ENCODE peak calls at places on chromosome 14, in ten cellular contexts. S is tibial artery; L is NCI-H774; P is G401; R is stimulated activated CD4-positive, alpha-beta T cell treated with anti-CD3 and anti-CD28 coated beads, Interleukin-4, amount 100 ng/mL, for 4 hours; Q is GM13977; E is colonic mucosa; T is fibroblast of mammary gland; Y is glutamatergic neuron; B is GM10248. F is an unnamed sample.

GRCh38 chr14:74548881-74549280 is 55.3 kb downstream of the ISCA2 start:
- DNase-seq in S (peak; percentile 97), L (no peak), P (no peak), R (no peak), Q (no peak), E (no peak), T (peak; percentile 71), Y (no peak), B (no peak), F (peak; percentile 97)

GRCh38 chr14:25237845-25238244 is 187.9 kb upstream of the STXBP6 start:
- DNase-seq in S (no peak), L (no peak), P (no peak), R (no peak), Q (no peak), E (peak; percentile 28), T (peak; percentile 7), Y (peak; percentile 25), B (no peak), F (no peak)

GRCh38 chr14:96588410-96589249 is 86.4 kb downstream of the PAPOLA start:
- DNase-seq in S (no peak), L (no peak), P (no peak), R (no peak), Q (no peak), E (no peak), T (no peak), Y (no peak), B (no peak), F (no peak)

GRCh38 chr14:94000267-94000666 is 3.2 kb downstream of the CCDC197 start:
- DNase-seq in S (no peak), L (no peak), P (no peak), R (no peak), Q (no peak), E (no peak), T (no peak), Y (no peak), B (no peak), F (no peak)

GRCh38 chr14:22885975-22886374 is 3.0 kb downstream of the REM2 start:
- DNase-seq in S (peak; percentile 63), L (no peak), P (no peak), R (no peak), Q (no peak), E (no peak), T (no peak), Y (no peak), B (no peak), F (no peak)

GRCh38 chr14:38208825-38209562 is 1.3 kb downstream of the SSTR1 start:
- DNase-seq in S (no peak), L (no peak), P (no peak), R (no peak), Q (no peak), E (peak; percentile 83), T (peak; percentile 53), Y (peak; percentile 78), B (no peak), F (peak; percentile 83)

GRCh38 chr14:104724407-104724980 is 465 bp downstream of the ADSS1 start:
- DNase-seq in S (peak; percentile 90), L (peak; percentile 21), P (no peak), R (peak; percentile 37), Q (peak; percentile 47), E (peak; percentile 63), T (peak; percentile 20), Y (no peak), B (no peak), F (no peak)

GRCh38 chr14:64654072-64654899 is 49.9 kb upstream of the PLEKHG3 start:
- DNase-seq in S (no peak), L (peak; percentile 12), P (no peak), R (no peak), Q (peak; percentile 31), E (no peak), T (peak; percentile 95), Y (no peak), B (no peak), F (peak; percentile 92)

GRCh38 chr14:61188936-61189808 is 92.0 kb downstream of the TMEM30B start:
- DNase-seq in S (peak; percentile 83), L (no peak), P (no peak), R (no peak), Q (peak; percentile 77), E (peak; percentile 28), T (peak; percentile 70), Y (peak; percentile 74), B (peak; percentile 69), F (peak; percentile 62)

GRCh38 chr14:31987691-31988090 is 89.4 kb upstream of the ARHGAP5 start:
- DNase-seq in S (no peak), L (no peak), P (no peak), R (no peak), Q (no peak), E (no peak), T (no peak), Y (no peak), B (no peak), F (no peak)

GRCh38 chr14:73712071-73712506 is 2.1 kb downstream of the PNMA1 start:
- DNase-seq in S (no peak), L (no peak), P (peak; percentile 61), R (no peak), Q (peak; percentile 15), E (no peak), T (no peak), Y (no peak), B (no peak), F (no peak)

GRCh38 chr14:54219281-54220121 is 177.3 kb upstream of the CDKN3 start:
- DNase-seq in S (no peak), L (no peak), P (peak; percentile 64), R (no peak), Q (no peak), E (no peak), T (peak; percentile 46), Y (peak; percentile 33), B (peak; percentile 32), F (peak; percentile 67)

GRCh38 chr14:76490735-76491134 is 114.8 kb downstream of the ESRRB start:
- DNase-seq in S (no peak), L (no peak), P (no peak), R (no peak), Q (peak; percentile 47), E (no peak), T (no peak), Y (peak; percentile 53), B (peak; percentile 37), F (no peak)

GRCh38 chr14:50831704-50832130 is 755 bp upstream of the NIN start:
- DNase-seq in S (no peak), L (no peak), P (peak; percentile 53), R (no peak), Q (no peak), E (no peak), T (no peak), Y (no peak), B (no peak), F (no peak)

GRCh38 chr14:71932229-71932951 is at the start of gene RGS6:
- DNase-seq in S (no peak), L (peak; percentile 39), P (peak; percentile 8), R (no peak), Q (peak; percentile 74), E (peak; percentile 28), T (no peak), Y (peak; percentile 66), B (peak; percentile 58), F (no peak)

GRCh38 chr14:55313480-55313879 is 42.3 kb downstream of the FBXO34 start:
- DNase-seq in S (no peak), L (no peak), P (no peak), R (no peak), Q (no peak), E (no peak), T (no peak), Y (no peak), B (no peak), F (no peak)

GRCh38 chr14:65835501-65835900 is 423.0 kb downstream of the FUT8 start:
- DNase-seq in S (no peak), L (no peak), P (no peak), R (no peak), Q (no peak), E (no peak), T (no peak), Y (no peak), B (no peak), F (no peak)

GRCh38 chr14:57712101-57712500 is 153.8 kb downstream of the SLC35F4 start:
- DNase-seq in S (no peak), L (no peak), P (peak; percentile 45), R (no peak), Q (no peak), E (no peak), T (peak; percentile 20), Y (no peak), B (no peak), F (no peak)

GRCh38 chr14:28751467-28752058 is 15.0 kb upstream of the FOXG1 start:
- DNase-seq in S (no peak), L (peak; percentile 73), P (peak; percentile 20), R (no peak), Q (no peak), E (peak; percentile 33), T (peak; percentile 76), Y (peak; percentile 64), B (no peak), F (peak; percentile 55)

GRCh38 chr14:104425763-104426691 is 153.5 kb upstream of the C14orf180 start:
- DNase-seq in S (no peak), L (no peak), P (peak; percentile 15), R (no peak), Q (no peak), E (no peak), T (no peak), Y (no peak), B (no peak), F (no peak)

GRCh38 chr14:101851183-101851582 is 89.7 kb downstream of the PPP2R5C start:
- DNase-seq in S (no peak), L (no peak), P (no peak), R (no peak), Q (no peak), E (no peak), T (no peak), Y (no peak), B (no peak), F (no peak)

GRCh38 chr14:23145794-23146422 is 26.9 kb upstream of the CEBPE start:
- DNase-seq in S (no peak), L (no peak), P (no peak), R (no peak), Q (no peak), E (no peak), T (peak; percentile 69), Y (no peak), B (no peak), F (peak; percentile 17)

GRCh38 chr14:52790011-52790755 is 1.2 kb downstream of the GNPNAT1 start:
- DNase-seq in S (no peak), L (no peak), P (peak; percentile 44), R (no peak), Q (peak; percentile 29), E (peak; percentile 40), T (no peak), Y (no peak), B (no peak), F (no peak)

GRCh38 chr14:87888136-87888999 is 104.6 kb downstream of the GALC start:
- DNase-seq in S (peak; percentile 67), L (no peak), P (no peak), R (no peak), Q (no peak), E (peak; percentile 29), T (peak; percentile 64), Y (peak; percentile 65), B (no peak), F (no peak)

GRCh38 chr14:32414808-32415255 is 85.7 kb downstream of the AKAP6 start:
- DNase-seq in S (no peak), L (no peak), P (no peak), R (no peak), Q (no peak), E (no peak), T (peak; percentile 40), Y (no peak), B (no peak), F (peak; percentile 45)

GRCh38 chr14:99098199-99098598 is 173.8 kb downstream of the BCL11B start:
- DNase-seq in S (no peak), L (no peak), P (no peak), R (no peak), Q (no peak), E (no peak), T (no peak), Y (no peak), B (no peak), F (no peak)

GRCh38 chr14:102554835-102555819 is 37.3 kb upstream of the RCOR1 start:
- DNase-seq in S (no peak), L (peak; percentile 29), P (no peak), R (peak; percentile 58), Q (peak; percentile 84), E (peak; percentile 66), T (no peak), Y (peak; percentile 66), B (peak; percentile 80), F (peak; percentile 23)

GRCh38 chr14:50122291-50122690 is 5.9 kb upstream of the VCPKMT start:
- DNase-seq in S (no peak), L (no peak), P (no peak), R (no peak), Q (no peak), E (no peak), T (no peak), Y (no peak), B (no peak), F (no peak)